ENCODE peak calls at places on chromosomes 3 and 15, in four cellular contexts. A is testis, Y is heart right ventricle, H is neuronal stem cell. N is an unnamed sample. For H3K9me3, the result is how much of the 10 kb centered on the place peaks cover.

GRCh38 chr15:67198157-67198754 is 56.2 kb downstream of the AAGAB start:
- DNase-seq in A (no peak), Y (no peak), H (no peak), N (no peak)

GRCh38 chr3:181250714-181251113 is 261.2 kb upstream of the DNAJC19 start:
- DNase-seq in A (no peak), Y (no peak), H (no peak), N (no peak)

GRCh38 chr3:122031123-122031468 is 9.0 kb upstream of the ILDR1 start:
- DNase-seq in A (no peak), Y (no peak), H (no peak), N (no peak)

GRCh38 chr3:33124638-33125037 is 10.8 kb downstream of the CRTAP start:
- DNase-seq in A (no peak), Y (no peak), H (no peak), N (no peak)

GRCh38 chr3:14899993-14900618 is 47.3 kb upstream of the NR2C2 start:
- DNase-seq in A (no peak), Y (no peak), H (no peak), N (peak)

GRCh38 chr15:75840659-75841058 is 2.6 kb upstream of the UBE2Q2 start:
- DNase-seq in A (peak), Y (no peak), H (no peak), N (peak)

GRCh38 chr15:67196672-67197363 is 57.6 kb downstream of the AAGAB start:
- DNase-seq in A (no peak), Y (no peak), H (no peak), N (no peak)

GRCh38 chr3:37181766-37182165 is 7.4 kb upstream of the LRRFIP2 start:
- DNase-seq in A (no peak), Y (no peak), H (no peak), N (no peak)

GRCh38 chr3:5006755-5007202 is 27.5 kb downstream of the BHLHE40 start:
- DNase-seq in A (peak), Y (no peak), H (no peak), N (peak)

GRCh38 chr15:67076147-67076843 is 10.9 kb downstream of the SMAD3 start:
- DNase-seq in A (no peak), Y (no peak), H (no peak), N (no peak)

GRCh38 chr15:67690936-67691335 is 134.4 kb upstream of the SKOR1 start:
- DNase-seq in A (no peak), Y (no peak), H (no peak), N (no peak)

GRCh38 chr3:191889781-191890180 is 428.8 kb downstream of the PYDC2 start:
- DNase-seq in A (no peak), Y (no peak), H (no peak), N (no peak)

GRCh38 chr15:81492303-81492702 is 118.3 kb upstream of the TMC3 start:
- DNase-seq in A (no peak), Y (no peak), H (no peak), N (no peak)

GRCh38 chr3:149949181-149949580 is 21.5 kb downstream of the PFN2 start:
- DNase-seq in A (no peak), Y (no peak), H (no peak), N (no peak)

GRCh38 chr3:174158674-174159073 is 700.5 kb upstream of the NAALADL2 start:
- DNase-seq in A (no peak), Y (no peak), H (no peak), N (no peak)

GRCh38 chr3:151011427-151011826 is 38.9 kb upstream of the CLRN1 start:
- DNase-seq in A (no peak), Y (no peak), H (peak), N (no peak)

GRCh38 chr3:60199306-60199705 is 1051.9 kb downstream of the FHIT start:
- DNase-seq in A (no peak), Y (no peak), H (no peak), N (no peak)

GRCh38 chr3:70856414-70857162 is 544.1 kb upstream of the MDFIC2 start:
- DNase-seq in A (no peak), Y (no peak), H (no peak), N (no peak)

GRCh38 chr3:69406156-69406555 is 20.3 kb upstream of the FRMD4B start:
- DNase-seq in A (no peak), Y (no peak), H (no peak), N (no peak)

GRCh38 chr3:100089802-100090668 is 24.3 kb downstream of the FILIP1L start:
- DNase-seq in A (no peak), Y (no peak), H (no peak), N (peak)

GRCh38 chr15:81000144-81000625 is 538 bp upstream of the TLNRD1 start:
- DNase-seq in A (no peak), Y (no peak), H (no peak), N (no peak)

GRCh38 chr3:128051459-128051836 is 789 bp upstream of the SEC61A1 start:
- DNase-seq in A (no peak), Y (no peak), H (peak), N (no peak)

GRCh38 chr15:78048410-78048946 is 29.0 kb downstream of the TBC1D2B start:
- DNase-seq in A (peak), Y (no peak), H (no peak), N (no peak)

GRCh38 chr3:17175187-17175839 is 290.6 kb downstream of the PLCL2 start:
- DNase-seq in A (no peak), Y (no peak), H (no peak), N (no peak)

GRCh38 chr15:68186671-68187397 is 18.3 kb downstream of the CALML4 start:
- DNase-seq in A (no peak), Y (no peak), H (no peak), N (no peak)

GRCh38 chr3:151445283-151446001 is 15.4 kb downstream of the IGSF10 start:
- DNase-seq in A (no peak), Y (no peak), H (no peak), N (no peak)

GRCh38 chr3:4740397-4741105 is 238.7 kb upstream of the BHLHE40 start:
- DNase-seq in A (peak), Y (no peak), H (no peak), N (no peak)

GRCh38 chr3:143267984-143268383 is 148.4 kb downstream of the CHST2 start:
- DNase-seq in A (no peak), Y (no peak), H (no peak), N (no peak)

GRCh38 chr15:39594056-39594763 is 13.3 kb downstream of the THBS1 start:
- DNase-seq in A (no peak), Y (no peak), H (no peak), N (no peak)

GRCh38 chr3:188890572-188891270 is 281.1 kb upstream of the TPRG1 start:
- DNase-seq in A (no peak), Y (no peak), H (no peak), N (no peak)

GRCh38 chr3:4043867-4044575 is 244.8 kb downstream of the LRRN1 start:
- DNase-seq in A (no peak), Y (no peak), H (no peak), N (no peak)

GRCh38 chr3:178320481-178321352 is 215.5 kb upstream of the KCNMB2 start:
- DNase-seq in A (peak), Y (peak), H (no peak), N (no peak)

GRCh38 chr3:136292500-136292899 is 42.4 kb downstream of the PCCB start:
- DNase-seq in A (no peak), Y (no peak), H (no peak), N (no peak)

GRCh38 chr15:84800365-84800806 is 16.8 kb upstream of the ALPK3 start:
- DNase-seq in A (no peak), Y (no peak), H (no peak), N (no peak)

GRCh38 chr15:92161039-92161670 is 232.5 kb upstream of the ST8SIA2 start:
- DNase-seq in A (no peak), Y (no peak), H (no peak), N (peak)

GRCh38 chr3:188421151-188421821 is 267.3 kb downstream of the LPP start:
- DNase-seq in A (no peak), Y (no peak), H (no peak), N (no peak)

GRCh38 chr15:93987068-93987467 is 244.3 kb upstream of the MCTP2 start:
- DNase-seq in A (no peak), Y (no peak), H (no peak), N (no peak)

GRCh38 chr3:9036327-9037112 is 73.2 kb upstream of the RAD18 start:
- DNase-seq in A (peak), Y (peak), H (no peak), N (no peak)

GRCh38 chr15:63420333-63420741 is 38.7 kb upstream of the CA12 start:
- DNase-seq in A (no peak), Y (no peak), H (no peak), N (no peak)

DNA sequence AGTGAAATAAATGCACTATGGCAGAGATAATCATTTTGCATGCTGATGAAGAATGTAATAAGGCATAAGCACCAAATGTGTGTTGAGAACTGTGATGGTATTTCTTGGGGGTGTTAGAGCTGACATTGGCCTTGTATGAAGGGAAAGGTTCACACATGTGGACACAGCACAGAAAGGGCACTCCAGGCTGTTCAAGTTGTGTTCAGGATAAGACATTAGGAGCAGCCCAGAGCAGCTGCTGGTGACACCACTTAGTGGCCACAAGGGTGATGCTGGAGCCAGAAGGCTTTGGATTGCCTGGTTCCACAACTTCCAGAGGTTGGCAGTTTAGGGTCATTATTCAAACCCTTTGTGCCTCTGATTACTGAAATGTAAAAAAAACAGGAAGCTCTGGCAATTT is 155.4 kb downstream of the GOLGA6L6 start:
- DNase-seq in A (no peak), Y (no peak), H (no peak), N (no peak)
- H3K9me3 ChIP-seq in A (under half), Y (under half), H (under half), N (half or more)

DNA sequence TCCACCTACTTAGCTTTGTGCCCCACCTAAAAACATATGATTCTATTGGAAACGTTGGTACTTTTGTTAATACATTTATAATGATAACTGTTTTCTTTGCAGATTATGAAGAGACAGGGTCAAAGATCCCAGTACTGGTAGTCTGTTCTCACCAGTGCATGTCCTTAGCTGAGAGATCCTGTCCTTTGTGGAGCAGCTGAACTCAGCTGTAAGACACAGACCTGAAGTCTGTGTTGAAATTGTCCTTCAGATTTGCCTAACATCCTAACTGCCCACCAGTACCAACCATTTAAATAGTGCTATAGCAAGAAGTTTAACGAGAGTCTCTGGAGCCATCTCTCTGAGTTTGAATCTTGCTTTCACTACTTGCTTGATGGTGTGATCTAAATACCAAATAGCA is 398.7 kb downstream of the FEZF2 start:
- DNase-seq in A (no peak), Y (no peak), H (no peak), N (no peak)
- H3K9me3 ChIP-seq in A (under half), Y (under half), H (under half), N (under half)

GRCh38 chr3:197244751-197245150 is 53.7 kb downstream of the DLG1 start:
- DNase-seq in A (no peak), Y (no peak), H (no peak), N (no peak)
- H3K9me3 ChIP-seq in A (under half), Y (under half), H (half or more), N (half or more)

GRCh38 chr3:147422226-147422933 is 13.2 kb downstream of the ZIC1 start:
- DNase-seq in A (no peak), Y (no peak), H (peak), N (peak)

GRCh38 chr3:147420361-147421183 is 11.4 kb downstream of the ZIC1 start:
- DNase-seq in A (no peak), Y (no peak), H (no peak), N (peak)

GRCh38 chr3:147419731-147420360 is 10.7 kb downstream of the ZIC1 start:
- DNase-seq in A (no peak), Y (no peak), H (no peak), N (no peak)

GRCh38 chr3:147422934-147423599 is 13.9 kb downstream of the ZIC1 start:
- DNase-seq in A (no peak), Y (no peak), H (peak), N (peak)

DNA sequence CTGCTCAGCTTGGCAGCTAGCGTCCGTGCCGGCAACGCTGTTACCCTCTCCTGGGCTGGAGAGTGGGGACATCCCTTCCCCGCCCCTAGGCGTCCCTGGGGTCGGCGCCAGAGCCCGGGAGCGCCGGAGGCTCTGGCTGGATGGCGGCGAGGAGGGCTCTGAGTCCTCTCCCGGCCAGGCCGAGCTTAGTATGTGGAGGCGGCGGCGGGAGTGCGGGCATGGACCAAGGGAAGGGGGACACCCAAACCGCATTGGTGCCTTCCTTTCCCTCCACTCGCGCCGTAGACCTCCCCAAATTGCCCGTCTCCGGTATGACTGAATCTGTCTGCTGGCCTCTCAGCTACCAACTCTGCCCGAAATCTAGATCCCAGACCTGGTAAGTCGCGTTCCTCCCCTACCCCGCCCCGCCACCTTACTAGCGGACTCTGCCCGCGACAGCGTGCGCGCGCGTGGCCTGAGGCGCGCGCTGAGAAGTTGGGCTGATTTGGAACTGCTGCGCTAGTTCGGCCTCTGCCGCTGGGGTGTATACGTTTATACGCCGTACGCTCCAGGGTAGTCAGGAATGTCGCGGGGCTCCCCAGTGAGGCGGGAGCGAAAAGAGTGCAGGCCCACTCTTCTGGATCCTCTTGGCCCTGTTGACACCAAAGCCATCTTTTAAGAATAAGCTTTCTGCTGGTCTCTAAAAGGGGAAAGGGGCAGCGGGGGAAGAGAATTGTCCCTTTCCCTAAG is 12.2 kb downstream of the ZIC1 start:
- DNase-seq in A (no peak), Y (no peak), H (peak), N (peak)
- H3K9me3 ChIP-seq in A (under half), Y (under half), H (under half), N (under half)

DNA sequence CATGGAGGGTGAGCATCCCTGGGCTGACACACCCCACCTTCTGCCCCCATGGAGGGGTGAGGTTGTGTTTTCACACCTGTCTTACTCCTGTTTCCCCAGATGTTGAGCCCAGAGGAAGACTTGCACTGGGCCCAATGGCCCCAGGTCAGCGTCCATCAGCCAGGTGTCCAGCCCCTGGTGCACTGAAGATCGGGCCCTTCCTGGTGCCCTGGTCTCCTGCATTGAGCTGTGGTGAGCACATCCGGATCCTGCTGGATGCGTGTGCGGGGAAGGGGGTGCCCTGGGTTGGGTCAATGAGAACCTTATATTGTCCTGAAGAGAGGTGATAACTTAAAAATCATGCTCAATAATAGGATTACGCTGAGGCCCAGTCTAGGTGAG is 227.3 kb downstream of the SNRPN start:
- DNase-seq in A (no peak), Y (peak), H (no peak), N (peak)
- H3K9me3 ChIP-seq in A (under half), Y (under half), H (under half), N (under half)

GRCh38 chr3:43043071-43043766 is 62.7 kb downstream of the POMGNT2 start:
- DNase-seq in A (no peak), Y (no peak), H (no peak), N (no peak)

GRCh38 chr3:43046583-43046982 is 59.3 kb downstream of the POMGNT2 start:
- DNase-seq in A (no peak), Y (no peak), H (no peak), N (no peak)

GRCh38 chr3:43041517-43041916 is 62.4 kb downstream of the GASK1A start:
- DNase-seq in A (no peak), Y (no peak), H (no peak), N (peak)

GRCh38 chr3:43048470-43048869 is 57.4 kb downstream of the POMGNT2 start:
- DNase-seq in A (no peak), Y (no peak), H (no peak), N (peak)

GRCh38 chr3:43043793-43044192 is 62.1 kb downstream of the POMGNT2 start:
- DNase-seq in A (no peak), Y (no peak), H (no peak), N (peak)
- H3K9me3 ChIP-seq in A (under half), Y (under half), H (under half), N (under half)

GRCh38 chr3:31653464-31653863 is 120.7 kb downstream of the STT3B start:
- DNase-seq in A (no peak), Y (no peak), H (no peak), N (no peak)

GRCh38 chr3:31654998-31655397 is 122.3 kb downstream of the STT3B start:
- DNase-seq in A (no peak), Y (no peak), H (no peak), N (no peak)

GRCh38 chr3:31648286-31648968 is 115.7 kb downstream of the STT3B start:
- DNase-seq in A (no peak), Y (no peak), H (no peak), N (no peak)

DNA sequence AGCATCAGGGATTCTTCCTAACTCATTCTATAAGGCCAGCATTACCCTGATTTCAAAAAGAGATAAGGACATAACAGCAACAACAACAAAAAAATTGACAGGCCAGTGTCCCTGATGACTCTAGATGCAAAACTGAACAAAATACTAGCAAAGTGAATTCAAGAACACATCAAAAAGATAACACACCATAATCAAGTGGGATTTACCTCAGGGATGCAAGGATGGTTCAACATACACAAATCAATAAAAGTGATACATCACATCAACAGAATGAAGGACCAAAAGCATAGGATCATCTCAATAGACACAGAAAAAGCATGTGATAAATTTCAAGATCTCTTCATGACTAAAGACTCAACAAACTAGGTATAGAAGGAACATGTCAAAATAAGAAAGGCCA is 119.6 kb downstream of the STT3B start:
- DNase-seq in A (no peak), Y (no peak), H (no peak), N (no peak)
- H3K9me3 ChIP-seq in A (under half), Y (under half), H (under half), N (half or more)

N was measured in endodermal cell.